ENCODE peak calls at places on chromosomes 1 and 21, in eight cellular contexts. One of them, this sample, is unnamed. For H3K36me3, the result is how much of the 10 kb centered on the place peaks cover.

GRCh38 chr1:240739139-240739538 is 127.2 kb upstream of the GREM2 start:
- DNase-seq in neural progenitor cell: no peak
- DNase-seq in transverse colon: no peak
- DNase-seq in pancreas: no peak
- DNase-seq in ovary: no peak
- DNase-seq in cardiac muscle cell: no peak
- DNase-seq in effector memory CD4-positive, alpha-beta T cell: no peak
- DNase-seq in heart left ventricle: no peak
- DNase-seq in this sample: no peak

GRCh38 chr1:176745945-176746344 is 283.0 kb downstream of the PAPPA2 start:
- DNase-seq in neural progenitor cell: no peak
- DNase-seq in transverse colon: no peak
- DNase-seq in pancreas: no peak
- DNase-seq in ovary: no peak
- DNase-seq in cardiac muscle cell: no peak
- DNase-seq in effector memory CD4-positive, alpha-beta T cell: no peak
- DNase-seq in heart left ventricle: no peak
- DNase-seq in this sample: no peak

GRCh38 chr1:17004466-17005364 is 7.0 kb downstream of the ATP13A2 start:
- DNase-seq in neural progenitor cell: no peak
- DNase-seq in transverse colon: no peak
- DNase-seq in pancreas: peak
- DNase-seq in ovary: no peak
- DNase-seq in cardiac muscle cell: no peak
- DNase-seq in effector memory CD4-positive, alpha-beta T cell: no peak
- DNase-seq in heart left ventricle: no peak
- DNase-seq in this sample: no peak

GRCh38 chr1:232386721-232387510 is 243.0 kb downstream of the SIPA1L2 start:
- DNase-seq in neural progenitor cell: no peak
- DNase-seq in transverse colon: no peak
- DNase-seq in pancreas: no peak
- DNase-seq in ovary: no peak
- DNase-seq in cardiac muscle cell: no peak
- DNase-seq in effector memory CD4-positive, alpha-beta T cell: no peak
- DNase-seq in heart left ventricle: no peak
- DNase-seq in this sample: no peak

GRCh38 chr1:115133440-115133839 is 44.1 kb upstream of the TSPAN2 start:
- DNase-seq in neural progenitor cell: no peak
- DNase-seq in transverse colon: no peak
- DNase-seq in pancreas: no peak
- DNase-seq in ovary: no peak
- DNase-seq in cardiac muscle cell: no peak
- DNase-seq in effector memory CD4-positive, alpha-beta T cell: no peak
- DNase-seq in heart left ventricle: no peak
- DNase-seq in this sample: no peak

GRCh38 chr1:234899041-234899787 is 229.4 kb downstream of the TOMM20 start:
- DNase-seq in neural progenitor cell: no peak
- DNase-seq in transverse colon: no peak
- DNase-seq in pancreas: no peak
- DNase-seq in ovary: no peak
- DNase-seq in cardiac muscle cell: no peak
- DNase-seq in effector memory CD4-positive, alpha-beta T cell: no peak
- DNase-seq in heart left ventricle: peak
- DNase-seq in this sample: no peak

GRCh38 chr1:33348676-33349080 is 27.8 kb upstream of the A3GALT2 start:
- DNase-seq in neural progenitor cell: no peak
- DNase-seq in transverse colon: no peak
- DNase-seq in pancreas: no peak
- DNase-seq in ovary: no peak
- DNase-seq in cardiac muscle cell: no peak
- DNase-seq in effector memory CD4-positive, alpha-beta T cell: no peak
- DNase-seq in heart left ventricle: no peak
- DNase-seq in this sample: no peak

GRCh38 chr1:12370241-12370980 is 140.6 kb downstream of the VPS13D start:
- DNase-seq in neural progenitor cell: no peak
- DNase-seq in transverse colon: no peak
- DNase-seq in pancreas: no peak
- DNase-seq in ovary: no peak
- DNase-seq in cardiac muscle cell: no peak
- DNase-seq in effector memory CD4-positive, alpha-beta T cell: no peak
- DNase-seq in heart left ventricle: no peak
- DNase-seq in this sample: no peak

GRCh38 chr1:113219377-113219776 is 146.4 kb downstream of the LRIG2 start:
- DNase-seq in neural progenitor cell: peak
- DNase-seq in transverse colon: peak
- DNase-seq in pancreas: no peak
- DNase-seq in ovary: no peak
- DNase-seq in cardiac muscle cell: no peak
- DNase-seq in effector memory CD4-positive, alpha-beta T cell: no peak
- DNase-seq in heart left ventricle: no peak
- DNase-seq in this sample: no peak

GRCh38 chr1:9307303-9307702 is 14.6 kb downstream of the SPSB1 start:
- DNase-seq in neural progenitor cell: no peak
- DNase-seq in transverse colon: no peak
- DNase-seq in pancreas: no peak
- DNase-seq in ovary: no peak
- DNase-seq in cardiac muscle cell: no peak
- DNase-seq in effector memory CD4-positive, alpha-beta T cell: no peak
- DNase-seq in heart left ventricle: no peak
- DNase-seq in this sample: no peak

GRCh38 chr1:244862699-244863490 is 1.4 kb downstream of the HNRNPU start:
- DNase-seq in neural progenitor cell: peak
- DNase-seq in transverse colon: peak
- DNase-seq in pancreas: peak
- DNase-seq in ovary: peak
- DNase-seq in cardiac muscle cell: peak
- DNase-seq in effector memory CD4-positive, alpha-beta T cell: peak
- DNase-seq in heart left ventricle: peak
- DNase-seq in this sample: peak

GRCh38 chr1:37475380-37476086 is 1.2 kb downstream of the ZC3H12A start:
- DNase-seq in neural progenitor cell: no peak
- DNase-seq in transverse colon: peak
- DNase-seq in pancreas: peak
- DNase-seq in ovary: peak
- DNase-seq in cardiac muscle cell: no peak
- DNase-seq in effector memory CD4-positive, alpha-beta T cell: no peak
- DNase-seq in heart left ventricle: no peak
- DNase-seq in this sample: no peak

GRCh38 chr1:8625480-8625879 is 192.0 kb downstream of the RERE start:
- DNase-seq in neural progenitor cell: no peak
- DNase-seq in transverse colon: no peak
- DNase-seq in pancreas: no peak
- DNase-seq in ovary: no peak
- DNase-seq in cardiac muscle cell: no peak
- DNase-seq in effector memory CD4-positive, alpha-beta T cell: no peak
- DNase-seq in heart left ventricle: no peak
- DNase-seq in this sample: no peak

GRCh38 chr1:74531807-74532206 is 19.4 kb upstream of the LRRC53 start:
- DNase-seq in neural progenitor cell: no peak
- DNase-seq in transverse colon: no peak
- DNase-seq in pancreas: no peak
- DNase-seq in ovary: no peak
- DNase-seq in cardiac muscle cell: no peak
- DNase-seq in effector memory CD4-positive, alpha-beta T cell: no peak
- DNase-seq in heart left ventricle: no peak
- DNase-seq in this sample: no peak

GRCh38 chr1:241749924-241750695 is 97.9 kb upstream of the EXO1 start:
- DNase-seq in neural progenitor cell: no peak
- DNase-seq in transverse colon: no peak
- DNase-seq in pancreas: no peak
- DNase-seq in ovary: no peak
- DNase-seq in cardiac muscle cell: no peak
- DNase-seq in effector memory CD4-positive, alpha-beta T cell: no peak
- DNase-seq in heart left ventricle: no peak
- DNase-seq in this sample: no peak

GRCh38 chr1:117686907-117687306 is 81.1 kb downstream of the TENT5C start:
- DNase-seq in neural progenitor cell: no peak
- DNase-seq in transverse colon: no peak
- DNase-seq in pancreas: no peak
- DNase-seq in ovary: peak
- DNase-seq in cardiac muscle cell: no peak
- DNase-seq in effector memory CD4-positive, alpha-beta T cell: no peak
- DNase-seq in heart left ventricle: no peak
- DNase-seq in this sample: no peak

GRCh38 chr1:243924588-243925349 is 74.7 kb upstream of the AKT3 start:
- DNase-seq in neural progenitor cell: peak
- DNase-seq in transverse colon: no peak
- DNase-seq in pancreas: no peak
- DNase-seq in ovary: no peak
- DNase-seq in cardiac muscle cell: no peak
- DNase-seq in effector memory CD4-positive, alpha-beta T cell: no peak
- DNase-seq in heart left ventricle: no peak
- DNase-seq in this sample: no peak

GRCh38 chr1:62012821-62013220 is 181.8 kb upstream of the L1TD1 start:
- DNase-seq in neural progenitor cell: no peak
- DNase-seq in transverse colon: no peak
- DNase-seq in pancreas: no peak
- DNase-seq in ovary: peak
- DNase-seq in cardiac muscle cell: no peak
- DNase-seq in effector memory CD4-positive, alpha-beta T cell: no peak
- DNase-seq in heart left ventricle: peak
- DNase-seq in this sample: no peak

GRCh38 chr1:245420926-245421325 is 266.1 kb downstream of the KIF26B start:
- DNase-seq in neural progenitor cell: no peak
- DNase-seq in transverse colon: no peak
- DNase-seq in pancreas: no peak
- DNase-seq in ovary: no peak
- DNase-seq in cardiac muscle cell: no peak
- DNase-seq in effector memory CD4-positive, alpha-beta T cell: no peak
- DNase-seq in heart left ventricle: no peak
- DNase-seq in this sample: no peak

GRCh38 chr1:2206813-2207488 is 12.4 kb upstream of the FAAP20 start:
- DNase-seq in neural progenitor cell: no peak
- DNase-seq in transverse colon: no peak
- DNase-seq in pancreas: no peak
- DNase-seq in ovary: no peak
- DNase-seq in cardiac muscle cell: no peak
- DNase-seq in effector memory CD4-positive, alpha-beta T cell: no peak
- DNase-seq in heart left ventricle: peak
- DNase-seq in this sample: no peak

GRCh38 chr1:2210786-2211185 is 16.2 kb upstream of the FAAP20 start:
- DNase-seq in neural progenitor cell: peak
- DNase-seq in transverse colon: no peak
- DNase-seq in pancreas: peak
- DNase-seq in ovary: peak
- DNase-seq in cardiac muscle cell: no peak
- DNase-seq in effector memory CD4-positive, alpha-beta T cell: no peak
- DNase-seq in heart left ventricle: peak
- DNase-seq in this sample: no peak

GRCh38 chr1:2210084-2210653 is 15.6 kb upstream of the FAAP20 start:
- DNase-seq in neural progenitor cell: no peak
- DNase-seq in transverse colon: no peak
- DNase-seq in pancreas: peak
- DNase-seq in ovary: peak
- DNase-seq in cardiac muscle cell: no peak
- DNase-seq in effector memory CD4-positive, alpha-beta T cell: no peak
- DNase-seq in heart left ventricle: peak
- DNase-seq in this sample: no peak

GRCh38 chr1:2209400-2210083 is 15.0 kb upstream of the FAAP20 start:
- DNase-seq in neural progenitor cell: no peak
- DNase-seq in transverse colon: no peak
- DNase-seq in pancreas: peak
- DNase-seq in ovary: peak
- DNase-seq in cardiac muscle cell: no peak
- DNase-seq in effector memory CD4-positive, alpha-beta T cell: no peak
- DNase-seq in heart left ventricle: peak
- DNase-seq in this sample: no peak

GRCh38 chr1:2208309-2209239 is 14.0 kb upstream of the FAAP20 start:
- DNase-seq in neural progenitor cell: no peak
- DNase-seq in transverse colon: peak
- DNase-seq in pancreas: peak
- DNase-seq in ovary: peak
- DNase-seq in cardiac muscle cell: no peak
- DNase-seq in effector memory CD4-positive, alpha-beta T cell: no peak
- DNase-seq in heart left ventricle: peak
- DNase-seq in this sample: no peak
- H3K27ac ChIP-seq in neural progenitor cell: no peak
- H3K27ac ChIP-seq in transverse colon: peak
- H3K27ac ChIP-seq in pancreas: peak
- H3K27ac ChIP-seq in ovary: peak
- H3K27ac ChIP-seq in cardiac muscle cell: peak
- H3K27ac ChIP-seq in effector memory CD4-positive, alpha-beta T cell: no peak
- H3K27ac ChIP-seq in heart left ventricle: peak
- H3K27ac ChIP-seq in this sample: no peak

GRCh38 chr1:183576537-183576936 is 13.7 kb downstream of the NCF2 start:
- DNase-seq in neural progenitor cell: no peak
- DNase-seq in transverse colon: no peak
- DNase-seq in pancreas: no peak
- DNase-seq in ovary: no peak
- DNase-seq in cardiac muscle cell: peak
- DNase-seq in effector memory CD4-positive, alpha-beta T cell: no peak
- DNase-seq in heart left ventricle: peak
- DNase-seq in this sample: no peak
- H3K36me3 ChIP-seq in neural progenitor cell: under half
- H3K36me3 ChIP-seq in transverse colon: under half
- H3K36me3 ChIP-seq in pancreas: under half
- H3K36me3 ChIP-seq in ovary: under half
- H3K36me3 ChIP-seq in cardiac muscle cell: under half
- H3K36me3 ChIP-seq in effector memory CD4-positive, alpha-beta T cell: under half
- H3K36me3 ChIP-seq in heart left ventricle: under half
- H3K36me3 ChIP-seq in this sample: under half

GRCh38 chr21:33940164-33940563 is 24.6 kb upstream of the ATP5PO start:
- DNase-seq in neural progenitor cell: no peak
- DNase-seq in transverse colon: no peak
- DNase-seq in pancreas: no peak
- DNase-seq in ovary: no peak
- DNase-seq in cardiac muscle cell: no peak
- DNase-seq in effector memory CD4-positive, alpha-beta T cell: no peak
- DNase-seq in heart left ventricle: no peak
- DNase-seq in this sample: no peak
- H3K4me3 ChIP-seq in neural progenitor cell: no peak
- H3K4me3 ChIP-seq in transverse colon: no peak
- H3K4me3 ChIP-seq in pancreas: no peak
- H3K4me3 ChIP-seq in ovary: no peak
- H3K4me3 ChIP-seq in cardiac muscle cell: no peak
- H3K4me3 ChIP-seq in effector memory CD4-positive, alpha-beta T cell: no peak
- H3K4me3 ChIP-seq in heart left ventricle: no peak
- H3K4me3 ChIP-seq in this sample: no peak

GRCh38 chr1:111141245-111141644 is 1.2 kb downstream of the CEPT1 start:
- DNase-seq in neural progenitor cell: no peak
- DNase-seq in transverse colon: no peak
- DNase-seq in pancreas: no peak
- DNase-seq in ovary: no peak
- DNase-seq in cardiac muscle cell: no peak
- DNase-seq in effector memory CD4-positive, alpha-beta T cell: no peak
- DNase-seq in heart left ventricle: no peak
- DNase-seq in this sample: no peak

GRCh38 chr1:111139234-111139955 is 498 bp downstream of the DRAM2 start:
- DNase-seq in neural progenitor cell: peak
- DNase-seq in transverse colon: peak
- DNase-seq in pancreas: no peak
- DNase-seq in ovary: no peak
- DNase-seq in cardiac muscle cell: peak
- DNase-seq in effector memory CD4-positive, alpha-beta T cell: no peak
- DNase-seq in heart left ventricle: peak
- DNase-seq in this sample: peak

GRCh38 chr1:111141803-111142202 is 1.8 kb downstream of the CEPT1 start:
- DNase-seq in neural progenitor cell: no peak
- DNase-seq in transverse colon: no peak
- DNase-seq in pancreas: no peak
- DNase-seq in ovary: no peak
- DNase-seq in cardiac muscle cell: no peak
- DNase-seq in effector memory CD4-positive, alpha-beta T cell: no peak
- DNase-seq in heart left ventricle: no peak
- DNase-seq in this sample: no peak

GRCh38 chr1:111139956-111140679 is at the start of the genes CEPT1 and DRAM2:
- DNase-seq in neural progenitor cell: peak
- DNase-seq in transverse colon: peak
- DNase-seq in pancreas: peak
- DNase-seq in ovary: peak
- DNase-seq in cardiac muscle cell: peak
- DNase-seq in effector memory CD4-positive, alpha-beta T cell: peak
- DNase-seq in heart left ventricle: peak
- DNase-seq in this sample: peak

GRCh38 chr1:111140680-111140967 is 601 bp downstream of the CEPT1 start:
- DNase-seq in neural progenitor cell: peak
- DNase-seq in transverse colon: peak
- DNase-seq in pancreas: no peak
- DNase-seq in ovary: no peak
- DNase-seq in cardiac muscle cell: peak
- DNase-seq in effector memory CD4-positive, alpha-beta T cell: no peak
- DNase-seq in heart left ventricle: no peak
- DNase-seq in this sample: no peak
- H3K27ac ChIP-seq in neural progenitor cell: peak
- H3K27ac ChIP-seq in transverse colon: peak
- H3K27ac ChIP-seq in pancreas: peak
- H3K27ac ChIP-seq in ovary: peak
- H3K27ac ChIP-seq in cardiac muscle cell: peak
- H3K27ac ChIP-seq in effector memory CD4-positive, alpha-beta T cell: peak
- H3K27ac ChIP-seq in heart left ventricle: peak
- H3K27ac ChIP-seq in this sample: peak